ENCODE peak calls at places on chromosomes 16 and 17, in six cellular contexts. D, H, L, G, I and Y are unnamed samples. For H3K4me1 and H3K9me3, the result is how much of the 10 kb centered on the place peaks cover.

GRCh38 chr17:8518346-8518745 is 82.7 kb downstream of the NDEL1 start:
- DNase-seq in D (no peak), H (no peak), L (no peak), G (no peak), I (no peak), Y (no peak)

GRCh38 chr16:90031931-90032663 is 12.8 kb upstream of the DBNDD1 start:
- DNase-seq in D (no peak), H (no peak), L (no peak), G (no peak), I (peak), Y (no peak)

GRCh38 chr17:13671771-13672170 is 70.0 kb upstream of the HS3ST3A1 start:
- DNase-seq in D (no peak), H (no peak), L (no peak), G (no peak), I (no peak), Y (no peak)

GRCh38 chr17:42706732-42707131 is 24.4 kb downstream of the CNTNAP1 start:
- DNase-seq in D (no peak), H (no peak), L (no peak), G (no peak), I (no peak), Y (no peak)

GRCh38 chr17:58991718-58992331 is 114.9 kb downstream of the TRIM37 start:
- DNase-seq in D (peak), H (no peak), L (no peak), G (no peak), I (peak), Y (no peak)

GRCh38 chr16:49424961-49425360 is 51.4 kb downstream of the C16orf78 start:
- DNase-seq in D (no peak), H (peak), L (no peak), G (peak), I (no peak), Y (no peak)

GRCh38 chr17:83083368-83084201 is 4.2 kb downstream of the METRNL start:
- DNase-seq in D (no peak), H (no peak), L (no peak), G (peak), I (peak), Y (no peak)

GRCh38 chr17:3009411-3009920 is 53.9 kb downstream of the OR1D5 start:
- DNase-seq in D (no peak), H (peak), L (no peak), G (peak), I (no peak), Y (no peak)

GRCh38 chr17:1562178-1562643 is 381 bp downstream of the PITPNA start:
- DNase-seq in D (no peak), H (peak), L (peak), G (peak), I (no peak), Y (no peak)

GRCh38 chr17:71098071-71098470 is 928.7 kb downstream of the KCNJ2 start:
- DNase-seq in D (no peak), H (no peak), L (no peak), G (no peak), I (no peak), Y (no peak)

GRCh38 chr16:70659546-70659945 is 13.2 kb downstream of the IL34 start:
- DNase-seq in D (no peak), H (no peak), L (no peak), G (peak), I (no peak), Y (no peak)

GRCh38 chr16:89555265-89555664 is 5.2 kb upstream of the RPL13 start:
- DNase-seq in D (no peak), H (no peak), L (no peak), G (no peak), I (no peak), Y (no peak)

GRCh38 chr16:88289549-88290344 is 93.0 kb upstream of the ZNF469 start:
- DNase-seq in D (no peak), H (peak), L (peak), G (no peak), I (no peak), Y (no peak)

GRCh38 chr17:74389094-74389753 is 21.9 kb downstream of the GPR142 start:
- DNase-seq in D (no peak), H (no peak), L (no peak), G (no peak), I (no peak), Y (no peak)

GRCh38 chr16:75247249-75247648 is 4.2 kb downstream of the BCAR1 start:
- DNase-seq in D (no peak), H (no peak), L (peak), G (no peak), I (no peak), Y (peak)

GRCh38 chr17:39170558-39170957 is 4.6 kb upstream of the ARL5C start:
- DNase-seq in D (no peak), H (no peak), L (no peak), G (no peak), I (no peak), Y (no peak)

GRCh38 chr17:39167492-39167891 is 1.5 kb upstream of the ARL5C start:
- DNase-seq in D (no peak), H (no peak), L (peak), G (no peak), I (no peak), Y (no peak)

GRCh38 chr17:39169101-39169500 is 3.1 kb upstream of the ARL5C start:
- DNase-seq in D (no peak), H (no peak), L (no peak), G (no peak), I (no peak), Y (no peak)

GRCh38 chr17:39170051-39170450 is 4.1 kb upstream of the ARL5C start:
- DNase-seq in D (no peak), H (no peak), L (no peak), G (no peak), I (no peak), Y (no peak)

DNA sequence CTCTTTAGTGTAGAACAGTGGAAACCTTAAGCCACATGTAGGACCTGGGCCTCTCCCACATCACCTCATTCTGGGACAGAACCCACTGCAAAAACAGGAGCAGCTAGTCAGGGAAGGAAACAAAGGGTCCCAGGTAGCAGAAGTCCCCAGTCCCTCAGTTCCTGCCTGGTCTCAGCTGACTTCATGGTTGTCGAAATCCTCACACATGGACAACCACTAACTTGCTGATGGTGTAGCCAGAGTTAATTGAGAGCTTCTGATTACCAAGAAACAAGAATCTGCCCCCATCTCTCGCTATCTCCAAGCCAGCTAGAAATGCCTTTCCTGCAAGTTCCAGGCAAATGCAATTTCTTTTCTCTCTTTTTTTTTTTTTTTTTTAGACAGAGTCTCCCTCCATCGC is 3.6 kb upstream of the ARL5C start:
- DNase-seq in D (no peak), H (no peak), L (no peak), G (no peak), I (no peak), Y (no peak)
- H3K27ac ChIP-seq in D (no peak), H (no peak), L (no peak), G (no peak), I (no peak), Y (no peak)

DNA sequence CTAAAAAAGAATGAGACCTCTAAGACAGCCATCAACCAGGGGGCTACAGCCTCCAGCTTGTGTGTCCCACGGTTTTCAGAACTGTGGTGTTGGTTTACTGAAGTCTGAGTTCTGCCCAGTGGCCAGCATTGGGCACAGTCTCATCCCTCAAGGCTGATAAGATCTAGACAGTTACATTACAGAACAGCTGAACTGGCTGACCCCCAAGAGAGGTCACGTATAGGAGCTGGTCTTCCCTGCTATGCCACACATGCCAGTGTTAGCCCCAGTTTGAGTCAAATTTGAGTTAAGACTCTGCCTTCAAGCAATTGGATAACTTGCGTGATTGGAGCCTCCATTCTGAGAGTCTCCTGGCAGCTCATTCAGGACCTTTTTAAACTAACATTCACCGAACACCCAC is 14.8 kb upstream of the NUP93 start:
- DNase-seq in D (no peak), H (no peak), L (no peak), G (no peak), I (no peak), Y (no peak)
- H3K4me1 ChIP-seq in D (under half), H (under half), L (under half), G (under half), I (under half), Y (under half)

GRCh38 chr17:61578645-61579044 is 12.4 kb downstream of the NACA2 start:
- DNase-seq in D (no peak), H (no peak), L (no peak), G (no peak), I (no peak), Y (no peak)
- H3K9me3 ChIP-seq in D (under half), H (under half), L (under half), G (under half), I (under half), Y (under half)

DNA sequence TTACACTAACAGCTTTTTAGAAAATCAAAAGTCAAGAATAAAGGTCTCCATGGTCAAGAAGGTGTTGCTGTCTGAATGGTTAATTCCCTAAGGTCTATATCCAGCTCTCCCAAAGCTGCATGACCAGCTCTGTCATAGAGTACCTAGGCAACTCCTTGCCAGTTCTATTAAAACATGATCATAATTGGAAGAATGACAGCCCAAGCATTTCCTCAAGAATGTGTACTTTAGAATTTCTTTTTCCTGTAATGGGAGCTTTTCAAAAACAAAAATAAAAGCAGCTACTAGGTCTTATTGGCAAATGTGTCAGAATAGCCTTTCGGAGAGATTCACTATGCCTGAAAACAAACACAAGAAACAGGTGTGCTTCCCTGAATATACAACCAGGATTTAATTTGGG is 7.9 kb downstream of the SPOP start:
- DNase-seq in D (no peak), H (no peak), L (no peak), G (no peak), I (no peak), Y (no peak)
- H3K27ac ChIP-seq in D (peak), H (no peak), L (peak), G (peak), I (no peak), Y (no peak)

GRCh38 chr16:86825631-86826030 is 247.3 kb downstream of the FOXL1 start:
- DNase-seq in D (no peak), H (peak), L (no peak), G (peak), I (no peak), Y (no peak)
- H3K4me1 ChIP-seq in D (under half), H (under half), L (under half), G (under half), I (under half), Y (under half)

GRCh38 chr16:35149550-35149949 is 1690.1 kb downstream of the TP53TG3F start:
- DNase-seq in D (no peak), H (peak), L (no peak), G (no peak), I (no peak), Y (no peak)
- H3K9me3 ChIP-seq in D (under half), H (half or more), L (under half), G (under half), I (under half), Y (under half)

GRCh38 chr16:31429314-31429713 is 1.2 kb upstream of the COX6A2 start:
- DNase-seq in D (no peak), H (no peak), L (no peak), G (peak), I (no peak), Y (no peak)

GRCh38 chr16:31430380-31431052 is 2.4 kb upstream of the COX6A2 start:
- DNase-seq in D (no peak), H (no peak), L (no peak), G (peak), I (no peak), Y (peak)

GRCh38 chr16:31428638-31429247 is 583 bp upstream of the COX6A2 start:
- DNase-seq in D (no peak), H (no peak), L (no peak), G (peak), I (no peak), Y (no peak)

GRCh38 chr16:31427441-31428276 is 501 bp downstream of the COX6A2 start:
- DNase-seq in D (peak), H (peak), L (peak), G (peak), I (no peak), Y (peak)

DNA sequence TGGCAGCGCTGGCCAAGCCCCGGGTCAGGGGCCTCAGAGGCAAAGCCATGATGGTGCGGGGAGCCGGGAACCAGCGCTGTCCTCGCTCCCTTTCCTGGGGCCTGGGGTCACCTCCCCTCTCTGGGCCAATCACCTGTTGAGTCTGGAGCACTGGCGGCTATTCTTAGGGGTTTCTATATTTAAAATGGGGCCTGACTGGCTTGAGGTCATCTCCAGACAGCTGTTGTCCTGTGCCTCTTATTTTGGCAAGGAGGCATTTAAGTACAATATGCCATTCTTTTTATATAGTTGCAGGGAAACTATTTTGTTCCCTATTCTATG is at the start of gene COX6A2:
- DNase-seq in D (no peak), H (no peak), L (peak), G (no peak), I (no peak), Y (no peak)
- H3K27ac ChIP-seq in D (no peak), H (no peak), L (peak), G (no peak), I (no peak), Y (peak)

GRCh38 chr16:937723-938122 is 33.1 kb downstream of the LMF1 start:
- DNase-seq in D (no peak), H (no peak), L (no peak), G (no peak), I (no peak), Y (no peak)

GRCh38 chr16:937311-937710 is 33.5 kb downstream of the LMF1 start:
- DNase-seq in D (no peak), H (peak), L (no peak), G (no peak), I (no peak), Y (no peak)

GRCh38 chr16:934178-934577 is 36.6 kb downstream of the LMF1 start:
- DNase-seq in D (no peak), H (no peak), L (no peak), G (no peak), I (no peak), Y (no peak)

GRCh38 chr16:933581-933980 is 37.2 kb downstream of the LMF1 start:
- DNase-seq in D (no peak), H (no peak), L (no peak), G (no peak), I (no peak), Y (no peak)

DNA sequence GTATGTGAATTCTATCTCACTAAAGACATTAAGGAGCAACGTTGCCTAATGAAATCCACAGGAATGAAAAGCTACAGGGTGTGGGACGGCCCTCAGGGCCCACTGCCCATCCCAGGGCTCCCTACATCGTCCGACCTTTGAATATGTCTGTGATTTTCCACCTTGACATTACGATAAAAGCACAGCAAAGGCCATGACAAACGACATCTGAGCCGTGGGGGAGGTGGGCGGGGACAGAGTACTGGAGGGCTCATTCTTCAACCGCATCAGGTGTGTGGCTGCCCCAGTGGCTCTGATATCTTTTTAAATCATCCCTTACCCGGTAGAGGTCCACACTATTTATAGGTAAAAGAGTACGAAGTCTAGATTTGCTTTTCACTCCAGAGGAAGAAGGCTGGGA is 35.1 kb downstream of the LMF1 start:
- DNase-seq in D (no peak), H (no peak), L (no peak), G (no peak), I (no peak), Y (no peak)
- H3K4me1 ChIP-seq in D (under half), H (under half), L (under half), G (under half), I (under half), Y (under half)

DNA sequence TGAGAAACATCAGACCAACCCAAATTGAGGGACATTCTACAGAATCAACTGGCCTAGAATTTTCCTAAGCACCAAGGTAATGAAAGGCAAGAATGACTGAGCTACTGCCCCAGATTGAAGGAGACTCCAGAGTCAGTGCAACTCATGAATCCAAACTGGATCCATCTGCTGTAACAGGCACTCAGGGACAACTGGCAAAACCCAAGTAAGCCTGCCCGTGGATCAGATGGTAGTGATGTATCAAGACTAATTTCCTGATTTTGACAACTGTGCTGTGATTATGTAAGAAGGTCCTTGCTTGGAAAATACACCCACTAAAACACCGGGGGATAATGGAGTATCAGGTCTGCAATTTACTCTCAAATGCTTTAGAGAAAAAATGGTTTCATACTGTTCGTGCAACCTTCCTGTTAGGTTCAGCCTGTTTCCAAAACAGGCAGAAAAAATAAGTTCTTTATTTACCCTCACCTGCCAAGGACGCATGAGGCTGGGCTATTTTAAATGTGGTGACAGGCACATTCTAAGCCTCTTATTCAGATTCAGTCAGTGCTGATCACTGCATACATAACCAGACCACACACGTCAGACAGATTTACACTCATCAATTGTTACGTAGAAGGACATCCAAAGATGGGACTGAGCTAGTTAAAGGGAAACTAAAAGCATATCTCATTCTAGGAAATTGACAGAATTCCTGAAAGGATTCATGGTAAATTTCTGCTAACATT is 7.0 kb downstream of the MBTPS1 start:
- DNase-seq in D (no peak), H (no peak), L (no peak), G (no peak), I (peak), Y (no peak)
- H3K9me3 ChIP-seq in D (under half), H (under half), L (under half), G (under half), I (under half), Y (under half)

DNA sequence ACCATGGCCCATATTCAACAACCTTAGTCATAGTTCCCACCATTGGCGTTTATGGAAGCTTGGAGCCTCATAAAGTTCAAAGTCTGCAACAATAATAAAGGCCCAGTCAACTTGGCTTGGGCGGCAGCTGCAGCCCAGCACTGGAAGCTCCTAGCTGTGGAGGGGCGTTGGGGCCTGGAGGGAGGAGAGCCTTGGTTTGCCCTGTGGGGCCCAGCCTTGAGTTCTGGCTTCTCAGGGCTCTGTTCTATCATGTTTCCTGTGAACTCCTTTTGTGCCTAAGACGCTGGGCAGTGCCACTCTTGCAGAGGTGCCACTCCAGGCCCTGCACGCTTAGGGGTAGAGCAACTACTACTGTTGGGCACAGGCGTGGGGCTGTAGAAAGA is 927 bp upstream of the ENGASE start:
- DNase-seq in D (no peak), H (peak), L (no peak), G (peak), I (no peak), Y (no peak)
- H3K27ac ChIP-seq in D (no peak), H (no peak), L (no peak), G (peak), I (no peak), Y (no peak)